ENCODE peak calls at places on chromosomes 2 and 18, in six cellular contexts. C is transverse colon; O is CD8-positive, alpha-beta T cell; E is anterior cingulate cortex; Z is AG08395; D is HCT116. V is an unnamed sample.

GRCh38 chr18:78160961-78161656 is 818.5 kb upstream of the SALL3 start:
- DNase-seq in C (no peak), O (no peak), E (no peak), Z (no peak), D (no peak), V (no peak)

GRCh38 chr2:215693269-215693998 is 257.6 kb upstream of the FN1 start:
- DNase-seq in C (no peak), O (no peak), E (no peak), Z (peak; percentile 71), D (no peak), V (no peak)

GRCh38 chr18:48932822-48933510 is 17.8 kb downstream of the SMAD7 start:
- DNase-seq in C (no peak), O (no peak), E (no peak), Z (no peak), D (no peak), V (no peak)

GRCh38 chr2:205593891-205594290 is 88.4 kb upstream of the NRP2 start:
- DNase-seq in C (no peak), O (no peak), E (no peak), Z (no peak), D (no peak), V (peak; percentile 42)

GRCh38 chr2:45131587-45131986 is 122.3 kb upstream of the SIX2 start:
- DNase-seq in C (no peak), O (no peak), E (no peak), Z (no peak), D (no peak), V (no peak)

GRCh38 chr18:37669991-37670534 is 104.5 kb upstream of the CELF4 start:
- DNase-seq in C (no peak), O (no peak), E (no peak), Z (no peak), D (no peak), V (no peak)

GRCh38 chr2:111667542-111668273 is 216.3 kb downstream of the ANAPC1 start:
- DNase-seq in C (no peak), O (no peak), E (no peak), Z (peak; percentile 72), D (no peak), V (no peak)

GRCh38 chr2:238272156-238272555 is 16.3 kb downstream of the PER2 start:
- DNase-seq in C (no peak), O (no peak), E (no peak), Z (no peak), D (no peak), V (no peak)

GRCh38 chr18:9961031-9961430 is 47.2 kb downstream of the VAPA start:
- DNase-seq in C (no peak), O (no peak), E (no peak), Z (peak; percentile 42), D (no peak), V (no peak)

GRCh38 chr2:84654414-84654813 is 138.1 kb downstream of the DNAH6 start:
- DNase-seq in C (no peak), O (no peak), E (no peak), Z (no peak), D (no peak), V (no peak)

GRCh38 chr2:206353685-206354084 is 79.2 kb downstream of the ZDBF2 start:
- DNase-seq in C (no peak), O (no peak), E (no peak), Z (no peak), D (peak; percentile 8), V (no peak)

GRCh38 chr2:62112192-62112591 is 83.7 kb upstream of the B3GNT2 start:
- DNase-seq in C (no peak), O (no peak), E (no peak), Z (peak; percentile 26), D (no peak), V (no peak)

GRCh38 chr2:239220363-239220762 is 180.5 kb downstream of the HDAC4 start:
- DNase-seq in C (no peak), O (no peak), E (no peak), Z (no peak), D (no peak), V (no peak)

GRCh38 chr18:9943311-9943710 is 29.5 kb downstream of the VAPA start:
- DNase-seq in C (no peak), O (no peak), E (no peak), Z (no peak), D (no peak), V (no peak)

GRCh38 chr2:209840434-209840833 is 68.8 kb downstream of the UNC80 start:
- DNase-seq in C (no peak), O (no peak), E (no peak), Z (no peak), D (no peak), V (no peak)

GRCh38 chr2:121076885-121077549 is 208.0 kb downstream of the TFCP2L1 start:
- DNase-seq in C (peak; percentile 75), O (peak; percentile 44), E (no peak), Z (peak; percentile 58), D (peak; percentile 42), V (peak; percentile 82)

GRCh38 chr2:110740747-110741349 is 8.5 kb downstream of the ACOXL start:
- DNase-seq in C (no peak), O (no peak), E (no peak), Z (no peak), D (no peak), V (no peak)

GRCh38 chr2:212649646-212650045 is 111.0 kb upstream of the ERBB4 start:
- DNase-seq in C (no peak), O (no peak), E (no peak), Z (no peak), D (no peak), V (no peak)

GRCh38 chr2:43427032-43427424 is 168.8 kb downstream of the THADA start:
- DNase-seq in C (no peak), O (no peak), E (no peak), Z (no peak), D (no peak), V (no peak)

GRCh38 chr2:169964740-169965139 is 137.5 kb downstream of the UBR3 start:
- DNase-seq in C (no peak), O (no peak), E (no peak), Z (no peak), D (no peak), V (no peak)

GRCh38 chr2:174235680-174236079 is 12.7 kb downstream of the OLA1 start:
- DNase-seq in C (no peak), O (no peak), E (no peak), Z (peak; percentile 24), D (no peak), V (no peak)

GRCh38 chr18:72470391-72470790 is 73.8 kb downstream of the CBLN2 start:
- DNase-seq in C (no peak), O (no peak), E (no peak), Z (no peak), D (no peak), V (no peak)

GRCh38 chr2:130728007-130728454 is 839 bp upstream of the GPR148 start:
- DNase-seq in C (peak; percentile 12), O (no peak), E (no peak), Z (no peak), D (no peak), V (peak; percentile 38)

GRCh38 chr2:20401495-20401855 is 45.4 kb upstream of the RHOB start:
- DNase-seq in C (no peak), O (no peak), E (no peak), Z (no peak), D (no peak), V (no peak)

GRCh38 chr2:75390184-75390583 is 170.6 kb downstream of the EVA1A start:
- DNase-seq in C (no peak), O (no peak), E (no peak), Z (no peak), D (no peak), V (no peak)

GRCh38 chr2:140041801-140042200 is 1261.6 kb upstream of the NXPH2 start:
- DNase-seq in C (no peak), O (no peak), E (no peak), Z (no peak), D (no peak), V (no peak)

GRCh38 chr18:39188278-39188677 is 1622.7 kb upstream of the CELF4 start:
- DNase-seq in C (no peak), O (no peak), E (no peak), Z (no peak), D (no peak), V (no peak)

V was measured in Right ventricle myocardium superior.